ENCODE peak calls at places on chromosomes 16 and 17, in nine cellular contexts. B is MV-4-11; M is cardiac fibroblast; Z is esophagus muscularis mucosa; O is effector CD4-positive, alpha-beta T cell; D is EL; F is HL-60; L is erythroblast; S is amniotic stem cell. X is an unnamed sample.

GRCh38 chr17:4104506-4104905 is 38.3 kb downstream of the ZZEF1 start:
- DNase-seq in B (no peak), M (no peak), Z (no peak), O (no peak), D (no peak), F (no peak), L (no peak), S (no peak), X (no peak)

GRCh38 chr16:77599793-77600415 is 122.4 kb upstream of the NUDT7 start:
- DNase-seq in B (peak), M (peak), Z (peak), O (no peak), D (peak), F (no peak), L (peak), S (no peak), X (peak)

GRCh38 chr17:80475949-80476876 is at the start of gene NPTX1:
- DNase-seq in B (no peak), M (no peak), Z (no peak), O (no peak), D (peak), F (no peak), L (no peak), S (no peak), X (no peak)

GRCh38 chr17:35238817-35239216 is 4.1 kb upstream of the SLFN5 start:
- DNase-seq in B (no peak), M (peak), Z (no peak), O (no peak), D (peak), F (no peak), L (no peak), S (no peak), X (no peak)

GRCh38 chr17:43515641-43516040 is 30.5 kb downstream of the ETV4 start:
- DNase-seq in B (no peak), M (peak), Z (no peak), O (no peak), D (no peak), F (no peak), L (no peak), S (no peak), X (no peak)

GRCh38 chr16:62445909-62446308 is 409.7 kb upstream of the CDH8 start:
- DNase-seq in B (no peak), M (no peak), Z (no peak), O (no peak), D (no peak), F (no peak), L (no peak), S (no peak), X (no peak)

GRCh38 chr16:66605177-66605999 is 884 bp downstream of the CMTM3 start:
- DNase-seq in B (no peak), M (peak), Z (no peak), O (peak), D (peak), F (no peak), L (no peak), S (no peak), X (peak)

GRCh38 chr16:83903739-83904138 is 4.8 kb downstream of the MLYCD start:
- DNase-seq in B (no peak), M (peak), Z (no peak), O (no peak), D (no peak), F (no peak), L (no peak), S (no peak), X (no peak)

GRCh38 chr17:70787721-70788120 is 618.4 kb downstream of the KCNJ2 start:
- DNase-seq in B (no peak), M (no peak), Z (no peak), O (no peak), D (no peak), F (no peak), L (no peak), S (no peak), X (no peak)

GRCh38 chr17:77449908-77450741 is 309.4 kb downstream of the SEC14L1 start:
- DNase-seq in B (peak), M (peak), Z (no peak), O (no peak), D (peak), F (no peak), L (peak), S (no peak), X (peak)

GRCh38 chr16:71919033-71919432 is 23.7 kb downstream of the IST1 start:
- DNase-seq in B (peak), M (no peak), Z (no peak), O (no peak), D (no peak), F (peak), L (no peak), S (no peak), X (peak)

GRCh38 chr16:85615852-85616607 is 2.9 kb downstream of the GSE1 start:
- DNase-seq in B (peak), M (peak), Z (peak), O (peak), D (peak), F (peak), L (peak), S (peak), X (peak)

GRCh38 chr16:27389272-27389961 is 12.6 kb upstream of the IL21R start:
- DNase-seq in B (no peak), M (no peak), Z (no peak), O (no peak), D (no peak), F (no peak), L (no peak), S (no peak), X (no peak)

GRCh38 chr17:77371117-77371887 is 230.5 kb downstream of the SEC14L1 start:
- DNase-seq in B (no peak), M (no peak), Z (no peak), O (no peak), D (no peak), F (no peak), L (no peak), S (no peak), X (no peak)

GRCh38 chr16:84758627-84759026 is 58.8 kb downstream of the USP10 start:
- DNase-seq in B (no peak), M (no peak), Z (no peak), O (no peak), D (no peak), F (no peak), L (no peak), S (no peak), X (no peak)

GRCh38 chr16:58801838-58802237 is 67.7 kb upstream of the GOT2 start:
- DNase-seq in B (no peak), M (no peak), Z (no peak), O (no peak), D (no peak), F (no peak), L (no peak), S (no peak), X (no peak)

GRCh38 chr17:9900019-9900594 is 5.0 kb downstream of the RCVRN start:
- DNase-seq in B (no peak), M (peak), Z (no peak), O (no peak), D (peak), F (no peak), L (no peak), S (no peak), X (no peak)

GRCh38 chr17:82087961-82088837 is 9.8 kb downstream of the FASN start:
- DNase-seq in B (no peak), M (no peak), Z (no peak), O (no peak), D (no peak), F (peak), L (no peak), S (no peak), X (no peak)

GRCh38 chr17:50708050-50709000 is 611 bp upstream of the ANKRD40 start:
- DNase-seq in B (peak), M (peak), Z (no peak), O (no peak), D (peak), F (no peak), L (peak), S (no peak), X (peak)

GRCh38 chr17:64180089-64180488 is 50.1 kb upstream of the ERN1 start:
- DNase-seq in B (peak), M (peak), Z (no peak), O (no peak), D (no peak), F (peak), L (no peak), S (no peak), X (peak)

GRCh38 chr16:68257906-68258800 is 6.2 kb upstream of the SLC7A6 start:
- DNase-seq in B (peak), M (peak), Z (no peak), O (no peak), D (peak), F (peak), L (peak), S (no peak), X (peak)

GRCh38 chr17:45750779-45751440 is 33.2 kb upstream of the CRHR1 start:
- DNase-seq in B (no peak), M (no peak), Z (no peak), O (no peak), D (no peak), F (no peak), L (no peak), S (no peak), X (no peak)

GRCh38 chr16:86533076-86533475 is 22.0 kb downstream of the MTHFSD start:
- DNase-seq in B (no peak), M (no peak), Z (no peak), O (no peak), D (no peak), F (no peak), L (no peak), S (no peak), X (no peak)

GRCh38 chr16:89331371-89332109 is 114.0 kb downstream of the ZNF778 start:
- DNase-seq in B (no peak), M (no peak), Z (no peak), O (no peak), D (no peak), F (no peak), L (no peak), S (no peak), X (no peak)

GRCh38 chr17:82967268-82968032 is 112.0 kb upstream of the METRNL start:
- DNase-seq in B (no peak), M (no peak), Z (no peak), O (no peak), D (no peak), F (no peak), L (no peak), S (no peak), X (no peak)

GRCh38 chr17:36934144-36934758 is 3.0 kb upstream of the LHX1 start:
- DNase-seq in B (no peak), M (no peak), Z (no peak), O (no peak), D (no peak), F (no peak), L (no peak), S (no peak), X (no peak)

GRCh38 chr17:75824591-75825518 is 19.3 kb downstream of the UNC13D start:
- DNase-seq in B (no peak), M (no peak), Z (no peak), O (no peak), D (no peak), F (no peak), L (no peak), S (no peak), X (no peak)

GRCh38 chr16:528111-529011 is 849 bp downstream of the CAPN15 start:
- DNase-seq in B (peak), M (peak), Z (no peak), O (no peak), D (peak), F (peak), L (peak), S (peak), X (peak)

GRCh38 chr16:20740007-20740883 is 1.4 kb downstream of the THUMPD1 start:
- DNase-seq in B (peak), M (peak), Z (peak), O (peak), D (peak), F (no peak), L (peak), S (no peak), X (peak)

GRCh38 chr17:73227944-73228343 is 33.7 kb downstream of the CPSF4L start:
- DNase-seq in B (no peak), M (no peak), Z (no peak), O (no peak), D (no peak), F (no peak), L (peak), S (no peak), X (no peak)

GRCh38 chr17:55258578-55259135 is 6.1 kb upstream of the HLF start:
- DNase-seq in B (no peak), M (no peak), Z (no peak), O (no peak), D (no peak), F (no peak), L (no peak), S (no peak), X (no peak)

GRCh38 chr17:61414141-61414935 is 14.7 kb downstream of the TBX2 start:
- DNase-seq in B (no peak), M (peak), Z (peak), O (no peak), D (no peak), F (no peak), L (no peak), S (no peak), X (no peak)

GRCh38 chr17:27038676-27039075 is 255.2 kb upstream of the WSB1 start:
- DNase-seq in B (no peak), M (no peak), Z (no peak), O (no peak), D (no peak), F (no peak), L (no peak), S (no peak), X (peak)

GRCh38 chr16:84989791-84990620 is 21.3 kb downstream of the ZDHHC7 start:
- DNase-seq in B (no peak), M (no peak), Z (no peak), O (no peak), D (no peak), F (no peak), L (no peak), S (no peak), X (no peak)

GRCh38 chr16:57611184-57611583 is 17.2 kb upstream of the ADGRG1 start:
- DNase-seq in B (no peak), M (no peak), Z (no peak), O (no peak), D (peak), F (no peak), L (no peak), S (peak), X (no peak)

GRCh38 chr17:17783121-17783824 is 53.5 kb downstream of the SREBF1 start:
- DNase-seq in B (no peak), M (peak), Z (no peak), O (peak), D (peak), F (no peak), L (peak), S (no peak), X (peak)

GRCh38 chr16:3254309-3254708 is 2.1 kb downstream of the MEFV start:
- DNase-seq in B (no peak), M (no peak), Z (no peak), O (no peak), D (no peak), F (no peak), L (no peak), S (no peak), X (no peak)

GRCh38 chr16:80120899-80121521 is 419.8 kb upstream of the DYNLRB2 start:
- DNase-seq in B (no peak), M (no peak), Z (peak), O (no peak), D (no peak), F (no peak), L (no peak), S (no peak), X (no peak)

GRCh38 chr17:36650096-36650764 is 48.8 kb downstream of the MRM1 start:
- DNase-seq in B (no peak), M (no peak), Z (no peak), O (no peak), D (no peak), F (no peak), L (no peak), S (no peak), X (no peak)

GRCh38 chr17:27609606-27610303 is 21.2 kb upstream of the LGALS9 start:
- DNase-seq in B (peak), M (peak), Z (no peak), O (no peak), D (peak), F (no peak), L (peak), S (no peak), X (peak)